ENCODE peak calls at places on chromosomes 7 and 10, in eight cellular contexts. One of them, this sample, is unnamed.
A peak's percentile ranks its signal among the peaks of the same experiment; 100 is the strongest.

GRCh38 chr7:134024729-134025128 is 102.4 kb upstream of the LRGUK start:
- DNase-seq in NCI-H82: no peak
- DNase-seq in NCI-H187: peak; percentile 9
- DNase-seq in stimulated activated CD4-positive, alpha-beta T cell treated with anti-CD3 and anti-CD28 coated beads, Interleukin-15, amount 100 ng/mL, for 24 hours: no peak
- DNase-seq in amniotic stem cell: no peak
- DNase-seq in CD8-positive, alpha-beta memory T cell: no peak
- DNase-seq in astrocyte of the spinal cord: no peak
- DNase-seq in AG04450: peak; percentile 13
- DNase-seq in this sample: no peak

GRCh38 chr7:94060772-94061171 is 56.6 kb upstream of the BET1 start:
- DNase-seq in astrocyte of the spinal cord: peak; percentile 50
- DNase-seq in NCI-H82: no peak
- DNase-seq in CD8-positive, alpha-beta memory T cell: no peak
- DNase-seq in stimulated activated CD4-positive, alpha-beta T cell treated with anti-CD3 and anti-CD28 coated beads, Interleukin-15, amount 100 ng/mL, for 24 hours: peak; percentile 2
- DNase-seq in NCI-H187: no peak
- DNase-seq in AG04450: no peak
- DNase-seq in amniotic stem cell: no peak
- DNase-seq in this sample: no peak

GRCh38 chr10:8365935-8366911 is 311.7 kb downstream of the GATA3 start:
- DNase-seq in stimulated activated CD4-positive, alpha-beta T cell treated with anti-CD3 and anti-CD28 coated beads, Interleukin-15, amount 100 ng/mL, for 24 hours: peak; percentile 69
- DNase-seq in CD8-positive, alpha-beta memory T cell: peak; percentile 53
- DNase-seq in NCI-H82: no peak
- DNase-seq in AG04450: no peak
- DNase-seq in astrocyte of the spinal cord: peak; percentile 91
- DNase-seq in amniotic stem cell: no peak
- DNase-seq in NCI-H187: no peak
- DNase-seq in this sample: no peak

GRCh38 chr7:47254081-47255006 is 327.6 kb downstream of the TNS3 start:
- DNase-seq in CD8-positive, alpha-beta memory T cell: peak; percentile 1
- DNase-seq in NCI-H82: peak; percentile 71
- DNase-seq in AG04450: no peak
- DNase-seq in amniotic stem cell: peak; percentile 21
- DNase-seq in stimulated activated CD4-positive, alpha-beta T cell treated with anti-CD3 and anti-CD28 coated beads, Interleukin-15, amount 100 ng/mL, for 24 hours: peak; percentile 66
- DNase-seq in astrocyte of the spinal cord: peak; percentile 55
- DNase-seq in NCI-H187: no peak
- DNase-seq in this sample: no peak

GRCh38 chr10:22321831-22322662 is 1.1 kb downstream of the BMI1 start:
- DNase-seq in NCI-H82: peak; percentile 23
- DNase-seq in stimulated activated CD4-positive, alpha-beta T cell treated with anti-CD3 and anti-CD28 coated beads, Interleukin-15, amount 100 ng/mL, for 24 hours: peak; percentile 38
- DNase-seq in AG04450: no peak
- DNase-seq in amniotic stem cell: no peak
- DNase-seq in NCI-H187: no peak
- DNase-seq in CD8-positive, alpha-beta memory T cell: no peak
- DNase-seq in astrocyte of the spinal cord: no peak
- DNase-seq in this sample: no peak

GRCh38 chr10:104819731-104820130 is 178.6 kb downstream of the SORCS3 start:
- DNase-seq in CD8-positive, alpha-beta memory T cell: no peak
- DNase-seq in AG04450: no peak
- DNase-seq in NCI-H187: no peak
- DNase-seq in astrocyte of the spinal cord: no peak
- DNase-seq in amniotic stem cell: no peak
- DNase-seq in stimulated activated CD4-positive, alpha-beta T cell treated with anti-CD3 and anti-CD28 coated beads, Interleukin-15, amount 100 ng/mL, for 24 hours: no peak
- DNase-seq in NCI-H82: no peak
- DNase-seq in this sample: no peak

GRCh38 chr10:114776908-114777307 is 44.7 kb upstream of the FHIP2A start:
- DNase-seq in astrocyte of the spinal cord: no peak
- DNase-seq in AG04450: no peak
- DNase-seq in NCI-H82: no peak
- DNase-seq in amniotic stem cell: no peak
- DNase-seq in stimulated activated CD4-positive, alpha-beta T cell treated with anti-CD3 and anti-CD28 coated beads, Interleukin-15, amount 100 ng/mL, for 24 hours: no peak
- DNase-seq in NCI-H187: no peak
- DNase-seq in CD8-positive, alpha-beta memory T cell: no peak
- DNase-seq in this sample: no peak

GRCh38 chr7:155306677-155307470 is 9.2 kb downstream of the INSIG1 start:
- DNase-seq in astrocyte of the spinal cord: no peak
- DNase-seq in amniotic stem cell: no peak
- DNase-seq in NCI-H82: no peak
- DNase-seq in CD8-positive, alpha-beta memory T cell: no peak
- DNase-seq in AG04450: no peak
- DNase-seq in NCI-H187: no peak
- DNase-seq in stimulated activated CD4-positive, alpha-beta T cell treated with anti-CD3 and anti-CD28 coated beads, Interleukin-15, amount 100 ng/mL, for 24 hours: no peak
- DNase-seq in this sample: no peak

GRCh38 chr10:4191354-4191753 is 406.3 kb upstream of the KLF6 start:
- DNase-seq in NCI-H187: no peak
- DNase-seq in amniotic stem cell: no peak
- DNase-seq in CD8-positive, alpha-beta memory T cell: no peak
- DNase-seq in NCI-H82: no peak
- DNase-seq in astrocyte of the spinal cord: no peak
- DNase-seq in stimulated activated CD4-positive, alpha-beta T cell treated with anti-CD3 and anti-CD28 coated beads, Interleukin-15, amount 100 ng/mL, for 24 hours: no peak
- DNase-seq in AG04450: no peak
- DNase-seq in this sample: no peak